ENCODE peak calls at places on chromosome X, in nine cellular contexts. H, C, X, I, P, T, M, Q and O are unnamed samples.

GRCh38 chrX:97311066-97311778 is 427.5 kb downstream of the RPA4 start:
- DNase-seq in M (no peak), T (no peak), X (no peak), P (no peak), H (no peak), I (no peak), Q (no peak), C (no peak), O (no peak)

GRCh38 chrX:29693912-29694311 is 521.5 kb upstream of the MAGEB2 start:
- DNase-seq in I (no peak), C (no peak), Q (no peak), M (no peak), X (no peak), T (no peak), P (no peak), H (no peak), O (no peak)

GRCh38 chrX:77436271-77436670 is 10.9 kb upstream of the FGF16 start:
- DNase-seq in C (no peak), I (no peak), X (no peak), Q (no peak), M (no peak), H (no peak), P (no peak), T (no peak), O (no peak)

GRCh38 chrX:11367609-11368430 is 74.6 kb downstream of the AMELX start:
- DNase-seq in P (no peak), H (no peak), M (no peak), X (no peak), C (peak; percentile 59), Q (no peak), T (no peak), I (no peak), O (no peak)

GRCh38 chrX:134898450-134898849 is 92.3 kb upstream of the SMIM10 start:
- DNase-seq in I (no peak), M (no peak), C (peak; percentile 3), X (no peak), T (no peak), Q (no peak), P (no peak), H (no peak), O (no peak)

GRCh38 chrX:13180807-13181206 is 136.4 kb upstream of the FAM9C start:
- DNase-seq in C (peak; percentile 91), T (no peak), I (no peak), P (no peak), M (no peak), Q (no peak), H (no peak), X (no peak), O (peak; percentile 88)

GRCh38 chrX:153644356-153645125 is 2.5 kb upstream of the DUSP9 start:
- DNase-seq in M (no peak), T (no peak), H (no peak), Q (no peak), C (no peak), P (no peak), X (no peak), I (no peak), O (no peak)

GRCh38 chrX:107826286-107827136 is 845 bp downstream of the MID2 start:
- DNase-seq in P (no peak), X (peak; percentile 49), C (peak; percentile 47), M (no peak), H (peak; percentile 9), Q (peak; percentile 16), I (peak; percentile 1), T (peak; percentile 49), O (peak; percentile 35)

GRCh38 chrX:150212672-150213480 is 150.2 kb upstream of the MAMLD1 start:
- DNase-seq in P (no peak), Q (no peak), T (peak; percentile 48), I (no peak), X (no peak), M (no peak), C (no peak), H (no peak), O (no peak)

GRCh38 chrX:103879339-103879738 is 47.3 kb upstream of the RAB9B start:
- DNase-seq in X (no peak), M (no peak), Q (no peak), T (no peak), C (peak; percentile 57), H (no peak), I (no peak), P (no peak), O (no peak)

GRCh38 chrX:17441965-17442364 is 67.0 kb downstream of the NHS start:
- DNase-seq in P (no peak), X (no peak), I (no peak), M (no peak), Q (no peak), H (no peak), T (no peak), C (peak; percentile 80), O (peak; percentile 11)

GRCh38 chrX:99078301-99078700 is 1331.8 kb downstream of the PCDH19 start:
- DNase-seq in I (no peak), P (no peak), H (no peak), M (no peak), Q (no peak), X (no peak), C (no peak), T (no peak), O (peak; percentile 34)

GRCh38 chrX:103073442-103073841 is 9.5 kb upstream of the BEX1 start:
- DNase-seq in X (no peak), P (no peak), H (no peak), C (no peak), I (no peak), M (no peak), Q (no peak), T (no peak), O (no peak)

GRCh38 chrX:119502727-119503483 is 34.7 kb downstream of the SLC25A5 start:
- DNase-seq in M (no peak), H (no peak), X (peak; percentile 87), P (peak; percentile 71), Q (peak; percentile 55), C (peak; percentile 86), I (no peak), T (peak; percentile 55), O (peak; percentile 79)

GRCh38 chrX:1086444-1087409 is 125.7 kb downstream of the CRLF2 start:
- DNase-seq in C (peak; percentile 57), P (no peak), X (no peak), T (no peak), M (no peak), H (no peak), I (no peak), Q (no peak), O (peak; percentile 27)

GRCh38 chrX:13761606-13762005 is 27.1 kb downstream of the OFD1 start:
- DNase-seq in X (no peak), C (no peak), M (peak; percentile 47), I (no peak), H (no peak), T (no peak), P (no peak), Q (no peak), O (no peak)

GRCh38 chrX:10821293-10821692 is 200.9 kb upstream of the MID1 start:
- DNase-seq in T (no peak), P (no peak), M (no peak), I (no peak), Q (no peak), H (no peak), C (no peak), X (peak; percentile 8), O (no peak)

GRCh38 chrX:10514891-10515290 is 105.5 kb downstream of the MID1 start:
- DNase-seq in C (no peak), T (peak; percentile 44), H (no peak), X (no peak), P (no peak), I (no peak), Q (no peak), M (no peak), O (no peak)

GRCh38 chrX:72387247-72387646 is 81.5 kb upstream of the CITED1 start:
- DNase-seq in M (no peak), T (no peak), I (no peak), P (no peak), C (no peak), H (no peak), Q (no peak), X (no peak), O (no peak)